ENCODE peak calls at places on chromosomes 6 and 20, in six cellular contexts. One of them, this sample, is unnamed.
A peak's percentile ranks its signal among the peaks of the same experiment; 100 is the strongest.

GRCh38 chr20:62208061-62208804 is 11.8 kb downstream of the HRH3 start:
- DNase-seq in pancreas: peak; percentile 60
- DNase-seq in mucosa of descending colon: peak; percentile 32
- DNase-seq in right atrium auricular region: no peak
- DNase-seq in GM23338: no peak
- DNase-seq in CD8-positive, alpha-beta memory T cell: no peak
- DNase-seq in this sample: no peak

GRCh38 chr6:67698534-67698933 is 936.5 kb upstream of the ADGRB3 start:
- DNase-seq in GM23338: no peak
- DNase-seq in mucosa of descending colon: no peak
- DNase-seq in right atrium auricular region: no peak
- DNase-seq in CD8-positive, alpha-beta memory T cell: no peak
- DNase-seq in pancreas: no peak
- DNase-seq in this sample: no peak

GRCh38 chr6:70270287-70271005 is 32.4 kb downstream of the COL9A1 start:
- DNase-seq in mucosa of descending colon: no peak
- DNase-seq in GM23338: no peak
- DNase-seq in pancreas: no peak
- DNase-seq in CD8-positive, alpha-beta memory T cell: no peak
- DNase-seq in right atrium auricular region: no peak
- DNase-seq in this sample: no peak

GRCh38 chr6:150865043-150865405 is 478 bp upstream of the MTHFD1L start:
- DNase-seq in mucosa of descending colon: no peak
- DNase-seq in GM23338: no peak
- DNase-seq in pancreas: no peak
- DNase-seq in CD8-positive, alpha-beta memory T cell: no peak
- DNase-seq in right atrium auricular region: no peak
- DNase-seq in this sample: no peak

GRCh38 chr6:118712955-118713354 is 61.6 kb upstream of the CEP85L start:
- DNase-seq in pancreas: no peak
- DNase-seq in GM23338: no peak
- DNase-seq in right atrium auricular region: no peak
- DNase-seq in mucosa of descending colon: no peak
- DNase-seq in CD8-positive, alpha-beta memory T cell: no peak
- DNase-seq in this sample: no peak

GRCh38 chr20:55086421-55086820 is 611.0 kb downstream of the DOK5 start:
- DNase-seq in mucosa of descending colon: no peak
- DNase-seq in pancreas: no peak
- DNase-seq in GM23338: no peak
- DNase-seq in right atrium auricular region: no peak
- DNase-seq in CD8-positive, alpha-beta memory T cell: no peak
- DNase-seq in this sample: no peak

GRCh38 chr6:110048221-110048875 is 70.2 kb downstream of the GPR6 start:
- DNase-seq in GM23338: no peak
- DNase-seq in right atrium auricular region: no peak
- DNase-seq in pancreas: no peak
- DNase-seq in mucosa of descending colon: no peak
- DNase-seq in CD8-positive, alpha-beta memory T cell: no peak
- DNase-seq in this sample: no peak

GRCh38 chr20:46552460-46553420 is 2.3 kb upstream of the OCSTAMP start:
- DNase-seq in GM23338: no peak
- DNase-seq in CD8-positive, alpha-beta memory T cell: peak; percentile 64
- DNase-seq in right atrium auricular region: no peak
- DNase-seq in pancreas: no peak
- DNase-seq in mucosa of descending colon: no peak
- DNase-seq in this sample: no peak

GRCh38 chr20:45355209-45355608 is 7.0 kb upstream of the SDC4 start:
- DNase-seq in CD8-positive, alpha-beta memory T cell: no peak
- DNase-seq in mucosa of descending colon: no peak
- DNase-seq in GM23338: no peak
- DNase-seq in pancreas: no peak
- DNase-seq in right atrium auricular region: no peak
- DNase-seq in this sample: no peak

GRCh38 chr6:133286765-133287164 is 45.6 kb downstream of the EYA4 start:
- DNase-seq in mucosa of descending colon: no peak
- DNase-seq in pancreas: no peak
- DNase-seq in GM23338: peak; percentile 54
- DNase-seq in right atrium auricular region: no peak
- DNase-seq in CD8-positive, alpha-beta memory T cell: no peak
- DNase-seq in this sample: no peak

DNA sequence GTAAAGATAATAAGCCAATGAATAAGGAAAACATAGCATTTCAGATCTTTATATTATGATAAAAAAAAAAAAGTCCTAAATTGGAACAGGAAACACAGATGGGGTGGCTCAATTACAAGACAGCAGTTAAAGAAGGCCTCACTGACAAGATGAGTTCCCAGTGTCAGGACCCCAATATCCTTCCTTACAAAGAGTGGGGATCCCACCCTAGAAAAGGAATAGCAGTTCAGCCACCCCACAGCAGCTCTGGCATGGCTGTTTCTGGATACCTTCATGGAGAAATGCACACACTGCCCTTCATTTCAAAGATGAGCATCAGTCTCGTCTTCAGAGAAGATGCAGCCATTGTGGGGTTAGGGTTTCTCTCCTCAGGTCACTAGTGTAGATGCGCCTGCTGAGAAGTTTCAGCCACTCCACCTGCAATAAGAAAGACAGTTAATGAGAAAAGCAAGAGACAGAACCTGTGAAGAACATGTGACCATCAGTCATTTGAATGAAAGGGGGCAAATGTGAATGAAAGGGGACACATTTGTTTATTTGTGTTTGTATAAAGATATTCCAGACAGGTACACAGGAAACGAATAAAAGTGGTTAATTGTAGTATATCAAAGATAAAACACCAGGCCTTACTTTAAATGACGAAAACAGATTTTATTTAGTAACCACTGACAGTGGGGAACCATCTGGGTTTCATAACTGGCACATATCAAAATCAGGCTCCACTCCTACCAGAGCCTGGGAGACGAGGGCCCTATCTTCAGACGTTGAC is 121.3 kb upstream of the PRSS16 start:
- DNase-seq in GM23338: no peak
- DNase-seq in mucosa of descending colon: no peak
- DNase-seq in right atrium auricular region: no peak
- DNase-seq in CD8-positive, alpha-beta memory T cell: no peak
- DNase-seq in pancreas: no peak
- DNase-seq in this sample: no peak
- H3K4me3 ChIP-seq in GM23338: no peak overlapping the region
- H3K4me3 ChIP-seq in mucosa of descending colon: no peak overlapping the region
- H3K4me3 ChIP-seq in right atrium auricular region: no peak overlapping the region
- H3K4me3 ChIP-seq in CD8-positive, alpha-beta memory T cell: peak overlapping the region; percentile 54
- H3K4me3 ChIP-seq in pancreas: no peak overlapping the region
- H3K4me3 ChIP-seq in this sample: peak overlapping the region; percentile 25

DNA sequence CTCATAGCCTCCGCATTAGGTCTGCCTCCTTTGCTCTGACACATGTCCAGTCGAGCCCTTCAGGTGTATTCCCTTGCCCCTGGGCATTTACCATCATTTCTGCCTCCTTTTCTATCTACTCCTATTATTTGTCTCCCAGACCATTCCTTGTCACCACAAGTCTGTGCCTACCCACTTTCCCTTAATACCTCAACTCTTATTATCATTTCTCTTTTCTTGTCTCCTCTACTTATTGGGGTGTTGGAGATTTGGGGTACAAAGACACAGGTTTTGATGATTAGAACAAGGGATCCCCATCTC is 1.4 kb downstream of the SYNGAP1 start:
- DNase-seq in CD8-positive, alpha-beta memory T cell: no peak
- DNase-seq in GM23338: no peak
- DNase-seq in mucosa of descending colon: no peak
- DNase-seq in pancreas: no peak
- DNase-seq in right atrium auricular region: no peak
- DNase-seq in this sample: no peak
- H3K4me3 ChIP-seq in CD8-positive, alpha-beta memory T cell: no peak overlapping the region
- H3K4me3 ChIP-seq in GM23338: peak overlapping the region; percentile 98
- H3K4me3 ChIP-seq in mucosa of descending colon: no peak overlapping the region
- H3K4me3 ChIP-seq in pancreas: no peak overlapping the region
- H3K4me3 ChIP-seq in right atrium auricular region: no peak overlapping the region
- H3K4me3 ChIP-seq in this sample: no peak overlapping the region

GRCh38 chr6:3162565-3163247 is 5.4 kb upstream of the TUBB2A start:
- DNase-seq in mucosa of descending colon: peak; percentile 85
- DNase-seq in GM23338: peak; percentile 89
- DNase-seq in right atrium auricular region: peak; percentile 77
- DNase-seq in CD8-positive, alpha-beta memory T cell: peak; percentile 77
- DNase-seq in pancreas: peak; percentile 89
- DNase-seq in this sample: peak; percentile 90
- H3K4me3 ChIP-seq in mucosa of descending colon: peak overlapping the region; percentile 29
- H3K4me3 ChIP-seq in GM23338: peak overlapping the region; percentile 76
- H3K4me3 ChIP-seq in right atrium auricular region: peak overlapping the region; percentile 61
- H3K4me3 ChIP-seq in CD8-positive, alpha-beta memory T cell: peak overlapping the region; percentile 74
- H3K4me3 ChIP-seq in pancreas: peak overlapping the region; percentile 72
- H3K4me3 ChIP-seq in this sample: peak overlapping the region; percentile 51

GRCh38 chr20:32473231-32474008 is 111.7 kb downstream of the NOL4L start:
- DNase-seq in right atrium auricular region: no peak
- DNase-seq in pancreas: peak; percentile 73
- DNase-seq in GM23338: peak; percentile 47
- DNase-seq in mucosa of descending colon: no peak
- DNase-seq in CD8-positive, alpha-beta memory T cell: no peak
- DNase-seq in this sample: peak; percentile 55
- H3K4me3 ChIP-seq in right atrium auricular region: no peak overlapping the region
- H3K4me3 ChIP-seq in pancreas: peak overlapping the region; percentile 17
- H3K4me3 ChIP-seq in GM23338: no peak overlapping the region
- H3K4me3 ChIP-seq in mucosa of descending colon: no peak overlapping the region
- H3K4me3 ChIP-seq in CD8-positive, alpha-beta memory T cell: no peak overlapping the region
- H3K4me3 ChIP-seq in this sample: no peak overlapping the region

This sample was measured in right cardiac atrium.